ENCODE peak calls at places on chromosome 19, in seven cellular contexts. F is uterus; Q is H9; P is ascending aorta; S is CD8-positive, alpha-beta T cell; Y is endothelial cell of umbilical vein; E is heart right ventricle. R is an unnamed sample.

GRCh38 chr19:46785980-46786235 is 2.5 kb downstream of the SLC1A5 start:
- DNase-seq in Q (no peak), F (no peak), Y (no peak), E (no peak), S (no peak), P (no peak), R (no peak)

GRCh38 chr19:13839193-13839937 is 37.6 kb upstream of the NANOS3 start:
- DNase-seq in E (peak; percentile 90), S (peak; percentile 81), Y (peak; percentile 87), F (peak; percentile 86), Q (peak; percentile 81), P (peak; percentile 95), R (peak; percentile 77)

GRCh38 chr19:30319876-30320275 is 52.3 kb upstream of the ZNF536 start:
- DNase-seq in Q (no peak), E (no peak), F (no peak), P (no peak), Y (no peak), S (no peak), R (no peak)

GRCh38 chr19:57709616-57710015 is 612 bp upstream of the ZNF154 start:
- DNase-seq in Q (peak; percentile 31), S (no peak), F (no peak), Y (no peak), P (no peak), E (no peak), R (no peak)

GRCh38 chr19:44499559-44499958 is 763 bp downstream of the ZNF180 start:
- DNase-seq in P (no peak), Q (peak; percentile 55), E (no peak), F (no peak), S (no peak), Y (no peak), R (no peak)

GRCh38 chr19:37905936-37906867 is at the start of gene WDR87:
- DNase-seq in P (no peak), Y (no peak), E (peak; percentile 33), Q (peak; percentile 95), S (peak; percentile 53), F (peak; percentile 17), R (peak; percentile 43)

GRCh38 chr19:926595-927043 is 784 bp downstream of the ARID3A start:
- DNase-seq in E (peak; percentile 61), Y (no peak), P (peak; percentile 72), S (no peak), Q (no peak), F (no peak), R (no peak)

GRCh38 chr19:10568444-10568825 is 344 bp downstream of the CDKN2D start:
- DNase-seq in S (peak; percentile 63), Y (no peak), P (no peak), Q (peak; percentile 69), F (no peak), E (no peak), R (no peak)

GRCh38 chr19:55447421-55448174 is 4.5 kb upstream of the SHISA7 start:
- DNase-seq in F (no peak), S (no peak), Y (no peak), E (no peak), Q (no peak), P (no peak), R (no peak)

GRCh38 chr19:35454663-35455062 is 6.6 kb downstream of the FFAR2 start:
- DNase-seq in Y (no peak), Q (no peak), S (no peak), P (no peak), E (no peak), F (no peak), R (no peak)

GRCh38 chr19:10228925-10229324 is 2.2 kb downstream of the S1PR2 start:
- DNase-seq in Q (peak; percentile 66), E (no peak), Y (peak; percentile 18), P (no peak), F (peak; percentile 34), S (peak; percentile 36), R (peak; percentile 20)

GRCh38 chr19:50328257-50329145 is 676 bp downstream of the KCNC3 start:
- DNase-seq in Y (peak; percentile 7), E (peak; percentile 42), F (no peak), Q (peak; percentile 38), S (no peak), P (no peak), R (no peak)

GRCh38 chr19:50331187-50332013 is 2.2 kb upstream of the KCNC3 start:
- DNase-seq in F (no peak), E (no peak), Q (peak; percentile 82), P (no peak), S (no peak), Y (no peak), R (no peak)

GRCh38 chr19:50327461-50328256 is 1.5 kb downstream of the KCNC3 start:
- DNase-seq in E (no peak), Q (no peak), P (no peak), F (no peak), Y (no peak), S (no peak), R (no peak)

GRCh38 chr19:50330365-50331078 is 1.3 kb upstream of the KCNC3 start:
- DNase-seq in F (peak; percentile 18), S (peak; percentile 74), E (peak; percentile 87), Y (peak; percentile 68), P (peak; percentile 81), Q (peak; percentile 96), R (peak; percentile 86)

GRCh38 chr19:50329146-50329925 is at the start of gene KCNC3:
- DNase-seq in F (peak; percentile 92), S (peak; percentile 75), Y (peak; percentile 99), Q (peak; percentile 100), P (peak; percentile 98), E (peak; percentile 98), R (peak; percentile 99)
- H3K4me1 ChIP-seq in F (no peaks in the 10 kb centered on the region), S (peaks cover 58% of the 10 kb centered on the region), Y (peaks cover 9% of the 10 kb centered on the region), Q (peaks cover 6% of the 10 kb centered on the region), P (peaks cover 21% of the 10 kb centered on the region), E (peaks cover 60% of the 10 kb centered on the region), R (peaks cover 74% of the 10 kb centered on the region)

DNA sequence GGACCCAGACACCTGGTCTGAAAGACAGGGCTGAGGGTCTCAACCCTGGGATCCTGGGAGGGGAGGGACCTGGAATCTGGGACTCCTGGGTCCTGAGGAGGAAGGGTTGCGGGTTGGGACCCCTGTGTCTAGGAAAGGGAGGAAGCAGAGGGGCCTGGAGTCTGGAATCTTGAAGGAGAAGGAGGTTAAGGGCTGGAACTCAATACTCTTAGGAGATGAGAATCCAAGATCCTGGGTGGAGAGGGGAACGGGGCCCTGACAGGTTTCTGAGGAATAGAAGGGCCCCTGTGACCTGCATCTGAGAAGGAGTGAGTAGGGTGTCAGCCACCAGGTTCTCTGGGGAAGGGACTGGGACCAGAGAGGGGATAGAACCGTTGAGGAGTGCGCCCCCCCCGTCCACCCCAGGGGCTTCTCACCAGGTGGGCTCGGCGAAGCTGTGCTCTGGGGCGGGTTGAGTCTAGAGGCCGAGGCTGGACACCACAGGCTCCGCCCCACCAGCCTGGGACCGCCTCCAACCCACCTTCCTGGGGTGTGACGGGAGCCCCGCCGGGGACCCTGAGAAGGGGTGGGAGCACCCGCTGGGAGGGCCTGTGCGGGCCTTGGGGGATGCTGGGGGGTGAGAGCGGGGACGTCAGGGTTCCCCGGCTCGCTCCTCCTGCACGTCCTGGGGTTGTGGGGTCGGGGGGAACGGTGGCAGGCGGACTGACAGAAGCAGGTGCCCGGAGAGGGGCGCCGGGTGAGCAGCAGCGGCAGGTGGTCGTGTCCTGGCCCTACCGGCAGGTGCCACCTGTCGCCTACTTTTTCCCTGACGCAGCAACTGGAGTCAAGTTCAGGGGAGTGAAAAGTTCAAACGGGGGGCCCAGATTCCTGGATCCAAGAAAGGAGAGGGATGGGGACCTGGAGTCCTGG is at the start of gene MAMSTR:
- DNase-seq in F (peak; percentile 43), Y (no peak), E (peak; percentile 45), Q (peak; percentile 39), S (no peak), P (no peak), R (no peak)
- H3K4me1 ChIP-seq in F (no peaks in the 10 kb centered on the region), Y (peaks cover 12% of the 10 kb centered on the region), E (peaks cover 75% of the 10 kb centered on the region), Q (no peaks in the 10 kb centered on the region), S (peaks cover 16% of the 10 kb centered on the region), P (peaks cover 23% of the 10 kb centered on the region), R (peaks cover 15% of the 10 kb centered on the region)

DNA sequence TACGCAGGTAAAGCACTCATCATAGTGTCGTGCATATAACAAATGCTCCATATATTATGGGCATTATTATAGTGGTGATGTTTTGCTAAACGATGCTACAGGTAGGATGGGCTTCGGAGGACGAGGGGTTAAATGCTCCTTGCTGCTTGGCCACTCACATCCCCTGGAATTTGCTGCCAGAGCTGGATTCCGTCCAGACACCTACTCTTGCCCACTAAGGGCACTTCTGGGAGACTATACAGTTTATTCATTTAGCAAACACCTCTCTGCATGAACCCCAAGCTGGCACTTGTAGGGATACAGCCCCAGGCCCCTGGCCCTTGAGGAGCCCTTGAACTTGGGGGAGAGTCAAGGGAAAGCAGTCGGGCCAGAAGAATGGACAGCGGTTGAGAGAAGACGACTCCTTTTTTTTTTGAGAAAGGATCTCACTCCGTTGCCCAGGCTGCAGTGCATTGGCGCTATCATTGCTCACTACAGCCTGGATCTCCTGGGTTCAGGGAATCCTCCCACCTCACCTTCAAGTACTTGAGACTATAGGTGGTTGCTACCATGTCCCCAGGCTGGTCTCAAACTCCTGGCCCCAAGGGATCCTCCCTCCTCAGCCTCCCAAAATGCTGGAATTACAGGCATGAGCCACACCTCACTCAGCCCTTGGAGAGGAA is 1.2 kb upstream of the MRPL34 start:
- DNase-seq in E (no peak), Y (no peak), F (peak; percentile 29), S (no peak), Q (no peak), P (no peak), R (no peak)
- H3K4me1 ChIP-seq in E (peaks cover 55% of the 10 kb centered on the region), Y (peaks cover 9% of the 10 kb centered on the region), F (no peaks in the 10 kb centered on the region), S (peaks cover 34% of the 10 kb centered on the region), Q (peaks cover 3% of the 10 kb centered on the region), P (peaks cover 22% of the 10 kb centered on the region), R (peaks cover 42% of the 10 kb centered on the region)

GRCh38 chr19:4710281-4710600 is 13.4 kb downstream of the DPP9 start:
- DNase-seq in S (no peak), Y (no peak), E (no peak), F (no peak), P (no peak), Q (no peak), R (no peak)

GRCh38 chr19:4711211-4711610 is 12.4 kb downstream of the DPP9 start:
- DNase-seq in Y (no peak), F (no peak), S (no peak), E (no peak), P (no peak), Q (no peak), R (no peak)

GRCh38 chr19:4707956-4708650 is 15.5 kb downstream of the DPP9 start:
- DNase-seq in Q (no peak), F (peak; percentile 53), E (peak; percentile 48), S (no peak), Y (no peak), P (peak; percentile 73), R (no peak)

GRCh38 chr19:4707322-4707721 is 16.3 kb downstream of the DPP9 start:
- DNase-seq in P (no peak), F (no peak), Q (no peak), S (no peak), Y (no peak), E (no peak), R (no peak)

DNA sequence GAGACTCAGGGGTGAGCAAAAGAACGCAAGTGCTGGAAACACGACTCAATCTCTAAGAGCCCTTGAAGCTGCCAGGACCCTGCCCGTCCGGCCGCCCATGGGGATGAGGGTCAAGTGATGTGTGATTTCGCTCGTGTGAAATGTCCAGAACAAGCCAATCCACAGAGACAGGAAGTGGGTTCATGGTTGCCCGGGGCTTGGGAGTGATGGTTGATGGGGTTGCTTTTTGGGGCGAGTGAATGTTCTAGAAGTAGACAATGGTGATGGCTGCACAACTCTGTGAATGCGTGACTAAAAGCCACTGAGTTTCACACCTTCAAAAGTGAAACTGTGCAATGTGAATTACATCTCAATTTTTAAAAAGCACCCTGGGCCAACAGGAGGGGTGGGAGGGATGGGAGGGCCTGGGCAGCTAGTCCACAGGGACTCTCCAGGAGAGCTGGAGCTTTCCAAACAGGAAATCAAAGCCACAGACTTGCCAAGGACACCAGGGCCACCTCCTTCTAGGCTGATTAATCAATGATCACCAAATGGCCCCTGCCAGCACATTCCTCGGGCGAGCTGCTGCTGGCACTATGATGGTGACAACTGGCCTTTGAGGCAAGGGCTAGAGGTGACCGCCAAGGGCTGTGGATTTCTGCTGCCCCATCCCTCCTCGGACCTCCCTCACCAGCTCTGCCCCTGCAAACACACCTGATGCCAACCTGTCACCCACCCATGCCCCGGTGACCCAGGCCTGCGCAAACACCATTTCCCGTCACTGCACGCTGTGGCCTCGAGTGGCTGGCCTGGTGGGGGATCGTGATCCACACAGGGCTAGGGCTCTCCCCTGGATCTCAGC is 14.0 kb downstream of the DPP9 start:
- DNase-seq in P (peak; percentile 76), Y (no peak), F (no peak), E (no peak), Q (no peak), S (no peak), R (no peak)
- H3K4me1 ChIP-seq in P (peaks cover 44% of the 10 kb centered on the region), Y (peaks cover 18% of the 10 kb centered on the region), F (no peaks in the 10 kb centered on the region), E (peaks cover 68% of the 10 kb centered on the region), Q (no peaks in the 10 kb centered on the region), S (no peaks in the 10 kb centered on the region), R (no peaks in the 10 kb centered on the region)

R was measured in CD4-positive, CD25-positive, alpha-beta regulatory T cell.